ENCODE peak calls at places on chromosomes 1 and 21, in five cellular contexts. F is OCI-LY7; C is A549; V is cardiac fibroblast; M is CD8-positive, alpha-beta T cell. J is an unnamed sample.

GRCh38 chr1:20301463-20302092 is 10.9 kb downstream of the VWA5B1 start:
- DNase-seq in F (no peak), C (no peak), V (no peak), M (no peak), J (no peak)

GRCh38 chr1:118116909-118117308 is 68.1 kb downstream of the SPAG17 start:
- DNase-seq in F (no peak), C (no peak), V (no peak), M (no peak), J (no peak)

GRCh38 chr1:21927531-21928237 is 9.4 kb downstream of the HSPG2 start:
- DNase-seq in F (no peak), C (peak; percentile 81), V (peak; percentile 53), M (no peak), J (no peak)

GRCh38 chr1:103525114-103525606 is 339 bp upstream of the RNPC3 start:
- DNase-seq in F (peak; percentile 50), C (peak; percentile 38), V (peak; percentile 74), M (no peak), J (peak; percentile 7)

GRCh38 chr1:27137022-27137542 is 17.8 kb downstream of the SLC9A1 start:
- DNase-seq in F (peak; percentile 86), C (no peak), V (no peak), M (peak; percentile 73), J (no peak)

GRCh38 chr1:170290971-170291370 is 145.2 kb downstream of the NTMT2 start:
- DNase-seq in F (no peak), C (no peak), V (no peak), M (no peak), J (no peak)

GRCh38 chr1:221274373-221274772 is 395.1 kb downstream of the HLX start:
- DNase-seq in F (no peak), C (no peak), V (no peak), M (no peak), J (no peak)

GRCh38 chr1:112956503-112957132 is 622 bp upstream of the SLC16A1 start:
- DNase-seq in F (peak; percentile 53), C (no peak), V (no peak), M (peak; percentile 17), J (peak; percentile 18)

GRCh38 chr1:2213576-2214505 is 14.3 kb upstream of the SKI start:
- DNase-seq in F (no peak), C (no peak), V (peak; percentile 94), M (no peak), J (no peak)

GRCh38 chr1:150798509-150798908 is 9.6 kb downstream of the CTSK start:
- DNase-seq in F (no peak), C (no peak), V (no peak), M (no peak), J (no peak)

GRCh38 chr1:15962176-15962575 is 13.7 kb downstream of the ZBTB17 start:
- DNase-seq in F (no peak), C (no peak), V (no peak), M (no peak), J (no peak)

GRCh38 chr1:71240656-71241055 is 159.8 kb upstream of the ZRANB2 start:
- DNase-seq in F (no peak), C (no peak), V (no peak), M (no peak), J (no peak)

GRCh38 chr1:74235153-74235552 is at the start of gene TNNI3K:
- DNase-seq in F (no peak), C (no peak), V (no peak), M (no peak), J (no peak)

GRCh38 chr1:99642053-99642452 is 3.9 kb upstream of the PALMD start:
- DNase-seq in F (no peak), C (no peak), V (no peak), M (no peak), J (no peak)

GRCh38 chr1:165539306-165539705 is 4.5 kb upstream of the LRRC52 start:
- DNase-seq in F (no peak), C (peak; percentile 69), V (no peak), M (no peak), J (no peak)

GRCh38 chr1:193524616-193525015 is 338.2 kb upstream of the B3GALT2 start:
- DNase-seq in F (no peak), C (no peak), V (no peak), M (no peak), J (no peak)

GRCh38 chr1:228354390-228355320 is 52.0 kb downstream of the TRIM11 start:
- DNase-seq in F (no peak), C (no peak), V (no peak), M (no peak), J (no peak)

GRCh38 chr21:44760376-44760775 is 41.2 kb downstream of the UBE2G2 start:
- DNase-seq in F (no peak), C (no peak), V (no peak), M (no peak), J (no peak)

GRCh38 chr1:99784809-99785255 is 18.4 kb upstream of the FRRS1 start:
- DNase-seq in F (no peak), C (no peak), V (no peak), M (no peak), J (no peak)

GRCh38 chr1:21007876-21008275 is 168.8 kb downstream of the EIF4G3 start:
- DNase-seq in F (no peak), C (no peak), V (no peak), M (no peak), J (no peak)

GRCh38 chr21:38869946-38870345 is 64.2 kb downstream of the ETS2 start:
- DNase-seq in F (no peak), C (peak; percentile 6), V (no peak), M (no peak), J (no peak)

GRCh38 chr1:84488107-84488506 is 9.0 kb downstream of the RPF1 start:
- DNase-seq in F (no peak), C (no peak), V (no peak), M (no peak), J (no peak)

GRCh38 chr1:234619794-234620247 is 9.8 kb upstream of the IRF2BP2 start:
- DNase-seq in F (no peak), C (peak; percentile 35), V (no peak), M (no peak), J (no peak)

GRCh38 chr21:41445465-41445862 is 19.4 kb downstream of the MX1 start:
- DNase-seq in F (no peak), C (no peak), V (peak; percentile 59), M (no peak), J (no peak)

GRCh38 chr1:163315773-163316374 is 5.9 kb upstream of the NUF2 start:
- DNase-seq in F (peak; percentile 62), C (peak; percentile 48), V (peak; percentile 73), M (peak; percentile 22), J (no peak)

GRCh38 chr1:19123837-19124236 is 86.2 kb downstream of the UBR4 start:
- DNase-seq in F (no peak), C (no peak), V (peak; percentile 41), M (peak; percentile 24), J (no peak)

GRCh38 chr1:202247837-202248795 is 54.5 kb downstream of the LGR6 start:
- DNase-seq in F (peak; percentile 20), C (no peak), V (no peak), M (no peak), J (no peak)

GRCh38 chr1:14733779-14734140 is 135.3 kb downstream of the KAZN start:
- DNase-seq in F (no peak), C (no peak), V (no peak), M (no peak), J (no peak)

GRCh38 chr1:244218220-244218619 is 167.1 kb downstream of the ZBTB18 start:
- DNase-seq in F (no peak), C (no peak), V (no peak), M (no peak), J (no peak)

GRCh38 chr1:53070621-53071020 is 8.6 kb downstream of the PODN start:
- DNase-seq in F (no peak), C (no peak), V (no peak), M (no peak), J (no peak)

GRCh38 chr1:101253976-101254660 is 17.3 kb downstream of the S1PR1 start:
- DNase-seq in F (no peak), C (no peak), V (peak; percentile 62), M (no peak), J (no peak)

DNA sequence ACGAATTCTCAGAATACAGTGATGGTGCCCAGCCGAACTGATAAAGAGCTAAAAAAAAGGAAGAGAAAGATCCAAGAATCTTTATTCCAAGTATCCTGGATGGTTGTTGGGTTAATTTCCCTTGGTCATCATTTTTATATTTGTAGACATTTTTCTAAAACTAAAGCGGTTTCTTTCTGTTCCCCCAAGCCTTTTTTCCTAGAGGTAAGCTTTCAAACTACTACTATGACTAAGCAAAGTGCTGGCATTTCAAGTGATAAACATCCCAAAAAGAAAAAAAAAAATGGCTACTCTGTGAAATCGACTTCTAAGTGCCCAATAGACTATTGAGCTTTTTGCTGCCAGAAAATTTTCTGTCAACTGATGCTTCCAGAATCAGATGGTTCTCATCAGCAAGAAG is 96.0 kb upstream of the ZC3H11B start:
- DNase-seq in F (no peak), C (no peak), V (no peak), M (no peak), J (no peak)
- H3K4me3 ChIP-seq in F (no peak overlapping the region), C (no peak overlapping the region), V (no peak overlapping the region), M (no peak overlapping the region), J (no peak overlapping the region)

DNA sequence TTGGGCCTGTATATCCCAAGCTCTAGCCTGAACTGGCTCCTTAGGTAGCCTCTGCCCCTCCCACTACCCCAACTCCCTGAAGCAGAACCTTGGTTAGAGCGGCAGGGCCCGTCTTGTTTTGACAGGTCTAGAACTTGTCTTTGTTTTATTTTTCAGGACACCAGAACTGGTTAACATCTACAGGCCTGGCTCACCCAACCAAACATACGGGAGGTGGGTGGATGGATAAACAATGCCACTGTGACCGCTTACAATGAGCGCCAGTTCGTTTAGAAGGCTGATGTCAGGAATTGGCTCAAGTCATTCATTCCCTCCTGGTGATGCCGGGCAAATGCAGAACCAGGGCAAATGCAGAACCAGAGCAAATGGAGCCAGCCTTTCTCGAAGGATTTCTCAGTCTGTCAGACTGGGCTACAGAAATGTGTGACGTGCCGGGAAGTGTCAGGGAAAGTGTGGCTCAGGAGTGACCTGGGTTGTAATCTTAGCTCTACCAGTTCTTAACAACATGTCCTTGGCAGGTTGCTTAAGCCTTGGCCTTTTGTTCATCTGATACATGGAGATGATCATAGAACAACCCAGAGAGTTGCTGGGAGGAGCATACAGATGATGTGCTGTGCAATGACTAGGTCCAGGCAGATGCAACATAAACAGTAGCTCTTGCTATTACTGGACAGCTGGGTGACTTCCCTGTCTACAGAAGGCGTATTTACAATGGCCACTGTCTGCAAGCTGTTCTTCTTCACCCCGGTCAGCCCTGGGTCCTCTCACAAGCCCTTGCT is 30.5 kb upstream of the BTG2 start:
- DNase-seq in F (peak; percentile 38), C (no peak), V (no peak), M (no peak), J (no peak)
- H3K4me3 ChIP-seq in F (peak overlapping the region; percentile 66), C (no peak overlapping the region), V (no peak overlapping the region), M (no peak overlapping the region), J (no peak overlapping the region)

GRCh38 chr1:204307334-204307883 is 52.3 kb downstream of the PLEKHA6 start:
- DNase-seq in F (no peak), C (no peak), V (peak; percentile 56), M (no peak), J (peak; percentile 61)
- H3K4me3 ChIP-seq in F (no peak overlapping the region), C (no peak overlapping the region), V (no peak overlapping the region), M (no peak overlapping the region), J (no peak overlapping the region)

GRCh38 chr1:40105028-40105427 is 8.0 kb upstream of the PPT1 start:
- DNase-seq in F (no peak), C (no peak), V (no peak), M (no peak), J (no peak)
- H3K4me3 ChIP-seq in F (no peak overlapping the region), C (no peak overlapping the region), V (no peak overlapping the region), M (no peak overlapping the region), J (no peak overlapping the region)

GRCh38 chr1:156146006-156146748 is 7.2 kb upstream of the SEMA4A start:
- DNase-seq in F (peak; percentile 89), C (peak; percentile 85), V (peak; percentile 95), M (no peak), J (no peak)
- H3K4me3 ChIP-seq in F (peak overlapping the region; percentile 40), C (no peak overlapping the region), V (no peak overlapping the region), M (no peak overlapping the region), J (no peak overlapping the region)